ENCODE peak calls at places on chromosomes 11 and 22, in seven cellular contexts. W, O, S, A, Y, I and P are unnamed samples.

GRCh38 chr11:1341928-1342524 is 32.6 kb upstream of the TOLLIP start:
- DNase-seq in W (no peak), O (no peak), S (no peak), A (no peak), Y (no peak), I (no peak), P (no peak)

GRCh38 chr11:33542921-33543320 is 157.7 kb downstream of the C11orf91 start:
- DNase-seq in W (peak), O (peak), S (no peak), A (peak), Y (peak), I (peak), P (peak)

GRCh38 chr11:93513763-93514162 is 29.4 kb downstream of the SMCO4 start:
- DNase-seq in W (no peak), O (no peak), S (no peak), A (no peak), Y (no peak), I (no peak), P (no peak)

GRCh38 chr11:24233041-24233440 is 263.8 kb upstream of the LUZP2 start:
- DNase-seq in W (no peak), O (no peak), S (no peak), A (no peak), Y (no peak), I (no peak), P (no peak)

GRCh38 chr11:94654201-94654600 is 87.0 kb downstream of the PIWIL4 start:
- DNase-seq in W (no peak), O (no peak), S (no peak), A (no peak), Y (no peak), I (no peak), P (no peak)

GRCh38 chr11:76369406-76369805 is 11.5 kb downstream of the THAP12 start:
- DNase-seq in W (no peak), O (no peak), S (no peak), A (no peak), Y (no peak), I (no peak), P (no peak)

GRCh38 chr22:46262449-46263207 is 515 bp downstream of the PKDREJ start:
- DNase-seq in W (peak), O (no peak), S (peak), A (no peak), Y (peak), I (peak), P (peak)

GRCh38 chr11:114610984-114611944 is 15.7 kb upstream of the NXPE4 start:
- DNase-seq in W (no peak), O (no peak), S (no peak), A (no peak), Y (no peak), I (no peak), P (no peak)

GRCh38 chr11:130602700-130603584 is 154.5 kb downstream of the ADAMTS15 start:
- DNase-seq in W (peak), O (no peak), S (no peak), A (no peak), Y (no peak), I (no peak), P (no peak)

GRCh38 chr22:48142388-48142787 is 1379.9 kb downstream of the TBC1D22A start:
- DNase-seq in W (no peak), O (no peak), S (no peak), A (no peak), Y (no peak), I (no peak), P (no peak)

GRCh38 chr11:106608677-106609076 is 409.6 kb downstream of the GUCY1A2 start:
- DNase-seq in W (no peak), O (no peak), S (no peak), A (no peak), Y (no peak), I (no peak), P (no peak)

GRCh38 chr11:103079833-103080232 is 12.1 kb downstream of the DCUN1D5 start:
- DNase-seq in W (no peak), O (no peak), S (no peak), A (no peak), Y (no peak), I (no peak), P (no peak)

GRCh38 chr22:33000342-33001280 is 57.6 kb downstream of the SYN3 start:
- DNase-seq in W (peak), O (peak), S (peak), A (peak), Y (peak), I (peak), P (peak)

GRCh38 chr11:14584595-14584994 is 59.0 kb upstream of the PDE3B start:
- DNase-seq in W (no peak), O (no peak), S (no peak), A (no peak), Y (no peak), I (no peak), P (no peak)

GRCh38 chr22:25002241-25002985 is 49.9 kb downstream of the KIAA1671 start:
- DNase-seq in W (no peak), O (no peak), S (no peak), A (no peak), Y (no peak), I (no peak), P (no peak)

GRCh38 chr11:42777776-42778175 is 534.0 kb upstream of the API5 start:
- DNase-seq in W (no peak), O (no peak), S (no peak), A (no peak), Y (no peak), I (no peak), P (no peak)

GRCh38 chr22:19636696-19637355 is 77.5 kb upstream of the SEPTIN5 start:
- DNase-seq in W (no peak), O (no peak), S (peak), A (no peak), Y (no peak), I (no peak), P (no peak)

GRCh38 chr11:1482581-1483444 is 3.8 kb downstream of the MOB2 start:
- DNase-seq in W (peak), O (no peak), S (no peak), A (no peak), Y (no peak), I (peak), P (no peak)

GRCh38 chr11:108112059-108112458 is 9.3 kb upstream of the ACAT1 start:
- DNase-seq in W (no peak), O (no peak), S (no peak), A (no peak), Y (no peak), I (no peak), P (no peak)

GRCh38 chr22:36753916-36754315 is 22.0 kb downstream of the IFT27 start:
- DNase-seq in W (no peak), O (no peak), S (no peak), A (no peak), Y (no peak), I (no peak), P (no peak)

GRCh38 chr22:44588348-44588747 is 90.3 kb upstream of the RTL6 start:
- DNase-seq in W (no peak), O (no peak), S (no peak), A (no peak), Y (no peak), I (no peak), P (no peak)

GRCh38 chr11:12587333-12587997 is 86.8 kb upstream of the TEAD1 start:
- DNase-seq in W (no peak), O (no peak), S (no peak), A (no peak), Y (no peak), I (no peak), P (peak)

GRCh38 chr22:46278656-46279645 is 11.1 kb downstream of the TTC38 start:
- DNase-seq in W (no peak), O (no peak), S (no peak), A (no peak), Y (no peak), I (no peak), P (no peak)

GRCh38 chr11:84218318-84218717 is 932.2 kb upstream of the CCDC90B start:
- DNase-seq in W (no peak), O (no peak), S (no peak), A (no peak), Y (no peak), I (no peak), P (no peak)

GRCh38 chr22:17074648-17075002 is 10.2 kb upstream of the IL17RA start:
- DNase-seq in W (no peak), O (no peak), S (no peak), A (no peak), Y (no peak), I (no peak), P (no peak)

GRCh38 chr11:92916299-92916698 is 53.2 kb upstream of the MTNR1B start:
- DNase-seq in W (no peak), O (no peak), S (no peak), A (no peak), Y (no peak), I (no peak), P (no peak)

GRCh38 chr22:37353839-37354238 is 71.5 kb downstream of the CYTH4 start:
- DNase-seq in W (no peak), O (no peak), S (no peak), A (no peak), Y (no peak), I (no peak), P (no peak)

GRCh38 chr22:31046591-31047226 is 34.4 kb upstream of the SMTN start:
- DNase-seq in W (peak), O (no peak), S (no peak), A (no peak), Y (no peak), I (peak), P (no peak)

GRCh38 chr11:108927791-108928545 is 263.1 kb downstream of the DDX10 start:
- DNase-seq in W (no peak), O (no peak), S (no peak), A (no peak), Y (no peak), I (no peak), P (no peak)

GRCh38 chr11:61516675-61517516 is 8.3 kb downstream of the LRRC10B start:
- DNase-seq in W (peak), O (peak), S (peak), A (peak), Y (peak), I (no peak), P (peak)

GRCh38 chr22:40485813-40486610 is 115.6 kb downstream of the SGSM3 start:
- DNase-seq in W (no peak), O (no peak), S (no peak), A (no peak), Y (no peak), I (no peak), P (no peak)

GRCh38 chr11:26626346-26626745 is 54.3 kb upstream of the MUC15 start:
- DNase-seq in W (no peak), O (no peak), S (no peak), A (no peak), Y (no peak), I (no peak), P (no peak)

GRCh38 chr11:125224391-125225015 is 60.0 kb downstream of the PKNOX2 start:
- DNase-seq in W (peak), O (no peak), S (no peak), A (peak), Y (no peak), I (peak), P (peak)

GRCh38 chr22:27327981-27328721 is 473.4 kb downstream of the MN1 start:
- DNase-seq in W (no peak), O (no peak), S (no peak), A (no peak), Y (no peak), I (no peak), P (no peak)

GRCh38 chr22:35539487-35539886 is 1.1 kb upstream of the RASD2 start:
- DNase-seq in W (no peak), O (no peak), S (no peak), A (no peak), Y (no peak), I (no peak), P (no peak)

GRCh38 chr11:126431401-126432064 is 76.0 kb downstream of the ST3GAL4 start:
- DNase-seq in W (peak), O (no peak), S (no peak), A (no peak), Y (no peak), I (peak), P (no peak)

GRCh38 chr22:35314161-35314942 is 14.7 kb downstream of the TOM1 start:
- DNase-seq in W (peak), O (no peak), S (no peak), A (no peak), Y (no peak), I (no peak), P (peak)

GRCh38 chr11:73331138-73331916 is 23.3 kb downstream of the ARHGEF17 start:
- DNase-seq in W (peak), O (no peak), S (no peak), A (no peak), Y (no peak), I (no peak), P (peak)

GRCh38 chr22:28658448-28658847 is 21.2 kb downstream of the TTC28 start:
- DNase-seq in W (no peak), O (no peak), S (no peak), A (no peak), Y (no peak), I (no peak), P (no peak)

GRCh38 chr11:65539401-65540289 is 14.8 kb downstream of the SCYL1 start:
- DNase-seq in W (no peak), O (no peak), S (peak), A (no peak), Y (no peak), I (no peak), P (peak)